ENCODE peak calls at places on chromosomes 4 and X, in six cellular contexts. P is NB4, U is esophagus squamous epithelium, H is body of pancreas, B is lower leg skin, A is GM12878. M is an unnamed sample.

GRCh38 chrX:133434197-133434820 is 19.0 kb upstream of the GPC4 start:
- DNase-seq in P (peak; percentile 4), U (no peak), H (no peak), B (no peak), A (no peak), M (no peak)

GRCh38 chr4:69095301-69095731 is 958 bp upstream of the UGT2B7 start:
- DNase-seq in P (peak; percentile 9), U (no peak), H (no peak), B (no peak), A (no peak), M (no peak)

GRCh38 chrX:84182521-84182920 is 5.5 kb downstream of the RPS6KA6 start:
- DNase-seq in P (no peak), U (no peak), H (no peak), B (no peak), A (no peak), M (no peak)

GRCh38 chr4:134677209-134677814 is 475.7 kb upstream of the PABPC4L start:
- DNase-seq in P (no peak), U (no peak), H (no peak), B (no peak), A (no peak), M (no peak)

GRCh38 chr4:48944659-48945290 is 38.2 kb upstream of the OCIAD2 start:
- DNase-seq in P (peak; percentile 69), U (no peak), H (peak; percentile 15), B (no peak), A (no peak), M (no peak)

GRCh38 chr4:83267121-83267834 is 17.3 kb downstream of the COQ2 start:
- DNase-seq in P (peak; percentile 54), U (no peak), H (no peak), B (no peak), A (no peak), M (no peak)

GRCh38 chrX:39990388-39990787 is 107.4 kb downstream of the BCOR start:
- DNase-seq in P (no peak), U (no peak), H (no peak), B (no peak), A (no peak), M (no peak)

GRCh38 chr4:100644150-100644549 is 126.3 kb upstream of the EMCN start:
- DNase-seq in P (no peak), U (no peak), H (no peak), B (no peak), A (no peak), M (no peak)

GRCh38 chr4:145732001-145732400 is 52.1 kb downstream of the C4orf51 start:
- DNase-seq in P (no peak), U (no peak), H (no peak), B (no peak), A (no peak), M (no peak)

GRCh38 chrX:56994375-56995270 is 718 bp downstream of the SPIN3 start:
- DNase-seq in P (no peak), U (no peak), H (no peak), B (no peak), A (no peak), M (no peak)

GRCh38 chrX:110081740-110082139 is 78.8 kb downstream of the TMEM164 start:
- DNase-seq in P (no peak), U (no peak), H (peak; percentile 44), B (peak; percentile 14), A (no peak), M (no peak)

GRCh38 chr4:177313263-177313662 is 3.6 kb downstream of the NEIL3 start:
- DNase-seq in P (peak; percentile 41), U (no peak), H (no peak), B (no peak), A (no peak), M (no peak)

GRCh38 chr4:187172340-187172761 is 448.7 kb upstream of the FAT1 start:
- DNase-seq in P (no peak), U (no peak), H (no peak), B (peak; percentile 21), A (no peak), M (no peak)

DNA sequence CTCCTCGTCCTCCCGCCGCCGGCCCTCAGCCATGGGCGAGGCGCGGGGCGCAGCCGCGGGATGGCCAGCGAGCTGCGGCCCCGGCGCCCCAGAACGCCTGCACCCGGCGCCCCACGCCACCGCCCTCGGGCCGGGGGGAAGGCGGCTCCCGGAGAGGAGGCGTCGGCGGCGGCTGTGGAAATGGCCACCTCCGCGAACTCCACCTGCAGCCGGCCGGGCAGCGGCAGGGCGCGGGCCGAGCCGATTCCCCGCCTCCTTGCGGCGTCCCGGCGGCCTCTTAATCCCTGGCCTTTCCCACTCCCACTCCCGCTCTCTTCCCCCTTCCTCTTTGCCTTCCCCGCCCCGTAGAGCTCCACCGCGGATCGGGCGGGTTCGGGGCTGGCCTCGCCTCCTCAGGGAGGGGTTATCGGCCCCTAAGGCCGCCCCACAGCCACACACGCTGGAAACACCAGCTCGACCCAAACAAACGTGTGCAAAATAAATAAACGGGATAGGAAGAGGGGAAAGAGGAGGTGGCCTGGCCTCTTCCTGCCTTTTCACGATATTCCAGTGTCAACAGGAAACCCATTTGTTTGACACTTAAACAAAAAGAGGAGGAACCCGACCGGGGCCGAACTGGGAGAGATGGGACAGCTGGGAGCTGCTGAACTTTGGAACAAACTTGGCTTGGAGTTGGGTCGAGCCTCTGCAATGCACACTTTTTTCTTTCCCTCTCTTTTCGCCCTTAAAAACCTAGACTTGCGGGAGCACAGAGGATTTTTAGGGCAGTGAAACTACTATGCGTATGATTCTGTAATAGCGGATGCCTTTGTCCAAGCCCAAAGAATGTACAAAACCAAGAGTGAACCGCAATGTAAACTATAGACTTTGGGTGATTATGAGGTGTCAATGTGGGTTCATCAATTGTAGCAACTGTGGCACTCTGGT is at the start of gene SH3D19:
- DNase-seq in P (no peak), U (no peak), H (peak; percentile 68), B (peak; percentile 71), A (no peak), M (no peak)
- TF ChIP-seq POLR2A in P (no peak), U (peak; percentile 73), H (peak; percentile 64), B (no peak), A (no peak), M (no peak)

DNA sequence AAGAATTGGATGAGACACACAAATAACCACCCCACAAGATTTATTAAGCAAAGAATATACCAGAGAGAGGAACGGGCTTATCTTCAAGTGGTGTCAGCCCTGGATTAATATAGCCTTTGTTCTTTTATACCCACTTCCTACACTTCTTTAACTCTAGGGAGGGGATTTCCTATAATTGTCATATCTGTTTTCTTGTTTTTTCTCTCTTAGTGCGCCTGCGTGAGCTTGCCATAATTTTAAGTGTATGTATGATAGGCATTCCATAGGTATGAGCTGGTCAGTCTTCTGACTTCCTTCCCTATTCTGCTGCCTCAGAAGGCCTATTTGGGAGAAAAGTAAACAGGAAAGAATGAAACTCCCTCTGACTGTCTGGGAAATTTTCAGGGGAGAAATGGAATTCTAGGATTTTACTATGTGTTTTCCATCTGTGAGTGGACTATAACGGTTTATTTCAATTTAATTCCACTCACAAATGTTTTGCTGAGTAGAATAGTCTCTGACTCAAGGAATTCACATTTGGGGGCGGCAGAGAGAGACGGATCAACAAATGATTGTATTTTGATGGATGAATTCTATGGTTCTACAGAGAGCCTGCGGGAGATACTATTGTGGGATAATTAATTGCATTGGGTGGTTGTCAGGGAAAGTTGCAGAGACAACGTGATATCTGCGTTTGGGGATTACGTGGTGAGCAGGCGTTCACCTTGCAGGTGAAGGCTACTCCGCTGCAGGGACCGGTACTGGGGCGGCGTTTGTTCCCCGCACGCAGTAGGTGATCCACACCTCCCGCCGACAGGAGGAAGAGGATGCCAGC is 626 bp upstream of the CEP135 start:
- DNase-seq in P (peak; percentile 61), U (no peak), H (no peak), B (no peak), A (peak; percentile 59), M (no peak)
- TF ChIP-seq POLR2A in P (no peak), U (no peak), H (no peak), B (no peak), A (no peak), M (peak; percentile 66)

DNA sequence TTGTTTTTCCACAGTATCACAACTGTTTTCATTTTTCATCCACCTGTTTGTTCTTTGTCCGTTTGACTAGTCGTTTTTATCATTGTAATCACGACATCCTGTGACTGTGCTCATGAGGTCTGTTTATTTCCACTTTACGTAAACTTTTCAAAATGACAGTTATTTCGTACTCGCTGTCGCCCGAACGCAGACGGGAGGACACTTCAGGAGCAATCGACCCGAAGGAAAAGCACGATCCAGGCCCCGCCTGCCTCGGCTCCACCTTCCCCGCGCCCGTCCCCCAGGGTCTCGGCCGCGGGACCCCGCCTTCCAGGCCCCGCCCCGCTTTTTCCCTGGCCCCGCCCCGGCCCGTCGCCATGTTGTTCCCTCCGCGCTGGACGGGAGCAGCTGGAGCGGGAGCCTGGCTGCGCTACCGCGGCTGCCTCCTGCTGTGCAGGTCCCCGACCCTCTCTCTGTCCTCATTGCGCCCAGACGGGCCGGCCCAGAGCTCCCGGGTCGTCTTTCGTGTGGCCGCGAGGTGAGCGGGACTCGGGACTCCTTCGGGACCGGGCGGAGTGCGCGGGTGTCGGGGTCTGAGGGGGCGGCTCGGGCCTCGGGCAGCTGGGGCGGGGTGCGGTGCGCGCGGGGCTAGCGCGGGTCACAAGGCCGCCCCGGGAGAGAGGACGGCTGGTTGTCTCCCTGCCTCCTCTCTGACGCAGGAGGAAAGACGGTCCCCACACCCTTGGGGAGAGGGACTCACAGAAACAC is at the start of gene RAB9A:
- DNase-seq in P (peak; percentile 86), U (no peak), H (peak; percentile 85), B (peak; percentile 79), A (no peak), M (peak; percentile 48)
- TF ChIP-seq POLR2A in P (peak; percentile 82), U (peak; percentile 78), H (peak; percentile 89), B (no peak), A (peak; percentile 86), M (peak; percentile 32)

GRCh38 chrX:48507246-48507645 is 1.5 kb upstream of the PORCN start:
- DNase-seq in P (no peak), U (no peak), H (no peak), B (no peak), A (no peak), M (no peak)

GRCh38 chrX:48509619-48510018 is 827 bp downstream of the PORCN start:
- DNase-seq in P (no peak), U (no peak), H (no peak), B (no peak), A (no peak), M (no peak)

GRCh38 chrX:48509245-48509590 is 426 bp downstream of the PORCN start:
- DNase-seq in P (no peak), U (no peak), H (no peak), B (no peak), A (no peak), M (no peak)

GRCh38 chrX:48511561-48511960 is 2.8 kb downstream of the PORCN start:
- DNase-seq in P (no peak), U (no peak), H (peak; percentile 28), B (no peak), A (no peak), M (no peak)

DNA sequence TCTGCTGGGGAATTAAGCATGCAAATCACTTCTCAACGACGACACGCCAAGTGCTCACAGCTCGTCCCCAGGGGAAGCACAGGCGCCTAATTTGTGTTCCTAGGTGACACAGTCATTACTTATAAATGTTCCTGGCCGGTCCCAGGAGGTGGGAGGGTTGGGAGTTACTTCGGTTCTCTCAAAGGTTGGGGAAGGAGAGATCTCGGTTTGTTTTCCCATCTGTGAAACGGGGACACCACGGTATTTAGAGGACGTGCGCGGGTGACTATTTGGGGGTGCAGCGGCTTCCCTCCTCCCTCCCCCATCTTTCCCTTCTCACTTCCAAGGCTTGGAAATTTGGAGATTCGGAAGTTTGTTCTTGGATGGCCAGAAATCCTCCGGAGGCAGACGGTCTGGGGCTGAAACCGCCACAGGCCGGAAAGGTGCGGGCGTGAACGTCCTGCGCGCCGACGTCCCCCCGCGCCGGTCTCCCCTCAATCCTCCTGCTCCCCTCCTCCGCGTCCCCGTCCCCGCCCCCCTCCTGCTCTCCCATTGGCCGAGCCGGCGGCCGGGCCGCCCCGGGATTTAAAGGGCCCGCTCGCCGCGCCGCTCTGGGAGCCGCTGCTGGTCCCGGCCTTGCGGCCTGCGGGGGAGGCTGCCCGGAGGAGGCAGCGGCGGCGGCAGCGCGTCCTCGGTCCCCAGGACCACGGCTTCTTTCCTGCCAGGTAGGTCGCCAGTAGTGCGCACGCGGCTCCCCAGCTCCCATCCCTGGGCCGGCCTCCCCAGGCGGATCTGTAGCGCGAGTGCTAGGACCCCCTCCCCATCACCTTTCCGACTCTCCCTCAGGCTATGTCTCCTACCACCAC is at the start of gene PORCN:
- DNase-seq in P (peak; percentile 85), U (peak; percentile 29), H (peak; percentile 76), B (peak; percentile 72), A (peak; percentile 33), M (peak; percentile 92)
- TF ChIP-seq POLR2A in P (peak; percentile 66), U (peak; percentile 42), H (peak; percentile 26), B (no peak), A (peak; percentile 90), M (peak; percentile 61)